ENCODE peak calls at places on chromosomes 6 and 20, in eight cellular contexts. D is naive thymus-derived CD4-positive, alpha-beta T cell; V is uterus; X is kidney; F is left ventricle myocardium inferior; L is cardiac muscle cell; O is ovary; R is esophagus muscularis mucosa. Y is an unnamed sample.

GRCh38 chr6:45420083-45420908 is 42.6 kb upstream of the SUPT3H start:
- DNase-seq in O (peak), F (peak), R (no peak), X (peak), D (peak), V (no peak), L (no peak), Y (no peak)

GRCh38 chr6:138492113-138492512 is 7.2 kb downstream of the NHSL1 start:
- DNase-seq in X (no peak), R (no peak), O (no peak), F (no peak), L (no peak), D (no peak), V (no peak), Y (no peak)

GRCh38 chr20:43658068-43658722 is 8.7 kb upstream of the MYBL2 start:
- DNase-seq in V (no peak), R (no peak), F (no peak), X (no peak), L (no peak), O (no peak), D (no peak), Y (no peak)

GRCh38 chr6:44084231-44085014 is 42.8 kb downstream of the MRPL14 start:
- DNase-seq in V (no peak), X (no peak), F (no peak), D (no peak), L (peak), O (no peak), R (no peak), Y (no peak)

GRCh38 chr6:160134779-160135547 is 13.3 kb downstream of the SLC22A1 start:
- DNase-seq in L (no peak), V (no peak), R (no peak), D (no peak), X (no peak), F (no peak), O (no peak), Y (no peak)

GRCh38 chr6:110813813-110814487 is 1.3 kb downstream of the CDK19 start:
- DNase-seq in V (no peak), F (no peak), O (no peak), D (peak), R (no peak), L (peak), X (no peak), Y (no peak)

GRCh38 chr20:7038029-7038428 is 270.5 kb downstream of the BMP2 start:
- DNase-seq in X (no peak), V (no peak), O (no peak), D (no peak), F (no peak), R (no peak), L (no peak), Y (no peak)

GRCh38 chr6:77034161-77034560 is 429.1 kb downstream of the HTR1B start:
- DNase-seq in X (no peak), D (no peak), O (no peak), L (peak), V (no peak), R (no peak), F (no peak), Y (no peak)

GRCh38 chr20:8097307-8097706 is 34.8 kb upstream of the PLCB1 start:
- DNase-seq in F (no peak), D (no peak), X (no peak), V (no peak), R (no peak), O (no peak), L (no peak), Y (no peak)

GRCh38 chr6:39037707-39038106 is 10.9 kb upstream of the GLP1R start:
- DNase-seq in L (no peak), O (no peak), R (no peak), X (no peak), F (no peak), V (no peak), D (no peak), Y (no peak)

GRCh38 chr6:35013701-35014100 is 124.6 kb downstream of the ANKS1A start:
- DNase-seq in F (no peak), X (no peak), V (no peak), D (no peak), R (no peak), L (no peak), O (no peak), Y (no peak)

GRCh38 chr6:134892362-134892761 is 57.5 kb downstream of the ALDH8A1 start:
- DNase-seq in F (no peak), V (no peak), D (no peak), R (no peak), O (no peak), X (no peak), L (no peak), Y (no peak)

GRCh38 chr20:2451939-2452732 is 18.5 kb downstream of the SNRPB start:
- DNase-seq in D (peak), O (peak), V (peak), R (peak), F (peak), X (no peak), L (peak), Y (peak)

DNA sequence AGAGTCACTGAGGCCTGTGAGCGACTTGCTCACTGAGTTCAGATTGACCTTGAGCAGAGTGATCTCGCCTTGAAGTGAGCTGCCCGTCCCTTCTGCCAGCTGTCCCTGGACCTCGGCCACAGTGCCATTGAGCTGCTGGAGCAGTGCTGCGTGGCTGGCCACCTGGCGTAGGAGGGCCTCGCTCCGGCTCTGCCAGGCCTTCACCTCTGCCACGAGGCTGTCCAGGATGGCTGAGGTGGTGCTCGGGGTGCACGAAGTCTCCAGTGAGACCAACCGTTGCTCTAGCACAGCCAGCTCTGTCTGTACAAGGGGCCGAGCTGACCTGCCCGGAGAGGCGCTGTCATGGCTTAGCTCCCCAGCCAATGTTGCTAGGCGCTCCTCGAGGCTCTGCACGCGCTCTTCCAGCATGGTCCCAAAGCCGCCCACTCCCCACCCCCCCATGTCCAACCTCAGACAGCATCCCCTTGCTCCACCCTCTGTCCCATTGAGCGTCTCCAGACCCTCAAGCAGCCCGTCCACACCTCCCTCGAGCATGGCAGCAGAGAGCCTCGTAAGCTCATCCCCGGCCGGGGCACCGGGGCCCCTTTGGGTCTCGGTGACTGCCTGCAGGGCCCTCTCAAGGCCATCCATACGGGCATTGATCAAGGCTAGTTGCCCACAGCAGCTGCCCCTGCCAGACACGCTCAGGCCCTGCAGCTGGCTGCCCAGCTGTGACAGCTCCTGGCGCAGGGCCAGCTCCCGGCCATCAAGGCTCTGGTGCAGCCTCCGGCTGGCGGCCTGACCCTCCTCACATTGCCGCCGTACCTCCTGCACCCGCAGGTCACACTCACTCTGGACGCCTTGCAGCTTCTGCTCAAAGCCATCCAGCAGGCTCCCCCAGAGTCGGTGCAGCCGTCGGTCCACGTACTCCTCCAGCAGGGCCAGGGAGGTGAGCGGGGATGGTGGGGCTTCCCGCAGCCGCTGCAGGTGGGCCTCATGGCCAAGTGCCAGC is 4.6 kb downstream of the EMILIN3 start:
- DNase-seq in L (no peak), F (no peak), D (no peak), R (no peak), O (no peak), V (no peak), X (peak), Y (no peak)
- H3K27ac ChIP-seq in L (no peak), F (peak), D (no peak), R (no peak), O (no peak), V (no peak), X (no peak), Y (no peak)

GRCh38 chr6:107624050-107624449 is 134.1 kb downstream of the SOBP start:
- DNase-seq in X (no peak), R (no peak), L (no peak), F (no peak), V (no peak), O (no peak), D (no peak), Y (no peak)
- H3K4me3 ChIP-seq in X (no peak), R (no peak), L (no peak), F (no peak), V (no peak), O (no peak), D (no peak), Y (no peak)

DNA sequence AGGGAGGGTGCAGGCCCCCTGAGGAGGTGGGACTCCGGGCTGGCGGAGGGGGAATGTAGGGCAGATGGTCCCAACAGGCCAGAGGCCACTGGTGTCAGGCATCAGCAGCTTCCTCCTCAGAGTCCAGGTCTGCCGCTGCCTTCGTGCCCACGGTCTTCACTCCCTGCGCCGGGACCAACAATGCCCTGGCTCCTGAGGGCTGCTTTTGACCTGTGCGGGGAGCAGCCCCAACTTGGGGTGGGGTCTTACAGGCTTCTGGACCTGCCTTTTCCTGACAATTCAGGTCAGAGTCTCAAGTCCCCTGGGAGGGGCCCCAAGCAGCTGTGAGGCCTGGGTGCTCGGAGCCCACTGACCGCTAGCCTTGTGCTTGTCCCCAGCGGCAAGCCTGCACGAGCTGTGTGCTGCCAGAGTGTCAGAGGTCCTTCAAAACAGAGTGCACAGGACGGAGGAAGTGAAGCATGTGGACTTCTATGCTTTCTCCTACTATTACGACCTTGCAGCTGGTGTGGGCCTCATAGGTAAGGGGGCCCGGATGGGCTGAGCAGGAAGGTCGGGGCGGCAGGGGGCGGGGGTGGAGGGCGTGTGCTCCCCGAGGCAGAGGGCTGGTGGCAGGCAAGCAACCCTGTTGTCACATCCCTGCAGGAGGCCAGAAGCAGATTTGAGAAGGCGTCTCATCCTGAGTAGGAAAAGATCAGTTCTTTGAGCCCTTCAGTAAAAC is 25.3 kb upstream of the PYGB start:
- DNase-seq in V (peak), X (peak), O (no peak), D (no peak), F (no peak), L (no peak), R (no peak), Y (no peak)
- H3K27ac ChIP-seq in V (no peak), X (no peak), O (no peak), D (no peak), F (peak), L (peak), R (peak), Y (peak)

GRCh38 chr6:133242761-133243590 is 1.8 kb downstream of the EYA4 start:
- DNase-seq in F (peak), O (no peak), D (no peak), V (no peak), R (no peak), X (peak), L (peak), Y (no peak)
- H3K4me3 ChIP-seq in F (peak), O (no peak), D (no peak), V (no peak), R (peak), X (peak), L (peak), Y (no peak)

DNA sequence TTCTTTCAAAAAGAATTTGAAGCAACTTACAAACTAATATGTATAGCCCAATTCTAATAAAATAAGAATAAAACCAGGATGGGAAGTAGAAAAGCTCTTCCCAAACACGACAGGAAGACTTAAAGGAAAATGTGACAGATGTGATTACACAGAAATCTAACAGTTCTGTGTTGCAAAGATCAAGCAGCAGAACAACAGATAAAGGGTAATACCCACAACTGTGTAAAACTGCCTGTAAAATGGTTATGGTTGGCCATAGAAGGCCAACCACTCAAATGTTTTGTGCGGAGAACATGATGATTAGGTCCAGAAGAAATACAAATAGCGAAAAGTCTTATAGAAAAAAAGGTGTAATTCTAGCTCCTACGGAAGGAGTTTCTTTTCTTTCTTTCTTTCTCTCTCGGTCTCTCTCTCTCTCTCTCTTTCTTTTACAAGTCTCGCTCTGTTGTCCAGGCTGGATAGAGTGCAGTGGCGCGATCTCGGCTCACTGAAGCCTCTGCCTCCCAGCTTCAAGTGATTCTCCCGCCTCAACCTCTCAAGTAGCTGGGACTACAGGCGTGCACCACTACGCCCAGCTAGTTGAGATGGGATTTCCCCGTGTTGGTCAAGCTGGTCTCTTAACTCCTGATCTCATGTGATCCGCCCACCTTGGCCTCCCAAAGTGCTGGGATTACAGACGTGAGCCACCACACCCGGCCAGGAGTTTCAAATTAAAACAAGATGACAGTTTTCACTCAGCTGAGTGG is 128.5 kb downstream of the QRSL1 start:
- DNase-seq in V (no peak), O (no peak), L (no peak), F (no peak), D (no peak), R (no peak), X (no peak), Y (no peak)
- H3K27ac ChIP-seq in V (no peak), O (no peak), L (no peak), F (no peak), D (no peak), R (no peak), X (no peak), Y (no peak)

GRCh38 chr6:70312165-70312564 is 9.3 kb upstream of the COL9A1 start:
- DNase-seq in L (no peak), D (no peak), F (no peak), V (no peak), R (no peak), X (no peak), O (no peak), Y (peak)
- H3K4me3 ChIP-seq in L (no peak), D (no peak), F (no peak), V (no peak), R (no peak), X (no peak), O (no peak), Y (no peak)

DNA sequence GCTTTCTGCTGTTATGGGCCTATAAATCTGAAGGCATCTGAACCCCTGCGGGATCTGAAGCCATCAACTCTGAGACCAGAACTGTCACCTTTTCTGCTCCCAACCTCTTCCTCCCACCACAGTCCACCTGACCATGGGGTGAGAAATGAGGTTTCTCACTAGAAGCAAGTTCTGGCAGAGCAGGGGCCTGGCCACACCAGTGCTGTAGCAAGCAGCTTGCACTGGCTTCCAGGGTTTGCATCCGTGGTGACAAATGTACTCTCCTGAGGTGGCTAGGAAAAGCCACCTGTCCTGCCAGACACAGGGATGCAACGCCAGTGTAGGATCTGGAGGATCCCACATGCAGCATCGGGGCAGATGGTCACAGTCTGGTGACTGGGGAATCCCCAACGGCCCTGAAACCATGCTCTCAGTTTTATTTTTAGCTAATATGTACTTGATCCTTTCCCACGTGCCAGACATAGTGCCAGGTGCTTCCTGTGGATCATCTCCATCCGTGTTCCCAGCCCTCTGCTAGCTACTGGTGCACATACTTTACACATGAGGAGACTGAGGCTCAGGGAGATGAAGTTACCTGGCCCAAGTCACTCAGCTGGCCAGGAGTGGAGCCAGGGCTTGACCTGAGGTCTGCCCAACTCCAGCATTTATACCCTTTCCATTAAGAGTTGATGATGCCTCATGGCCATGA is 122.1 kb upstream of the SPACA1 start:
- DNase-seq in D (no peak), X (no peak), O (no peak), R (no peak), F (no peak), V (no peak), L (no peak), Y (no peak)
- H3K27ac ChIP-seq in D (no peak), X (no peak), O (no peak), R (no peak), F (no peak), V (no peak), L (no peak), Y (no peak)